ENCODE peak calls at places on chromosomes 16 and 17, in six cellular contexts. I is PC-9; H is stimulated activated CD4-positive, alpha-beta T cell treated with anti-CD3 and anti-CD28 coated beads, Interleukin-1b, Interleukin-23, amount 100 ng/mL, for 4 hours; Q is stimulated activated CD8-positive, alpha-beta memory T cell treated with anti-CD3 and anti-CD28 coated beads, Interleukin-7, amount 100 ng/mL, for 1 hour; X is GM12891; A is BE2C. Y is an unnamed sample.

GRCh38 chr17:73663614-73664013 is 19.4 kb upstream of the SDK2 start:
- DNase-seq in I (no peak), X (no peak), Q (no peak), H (no peak), A (no peak), Y (no peak)

GRCh38 chr16:8489580-8489979 is 100.7 kb downstream of the TMEM114 start:
- DNase-seq in H (no peak), I (no peak), Q (no peak), X (no peak), A (no peak), Y (no peak)

GRCh38 chr17:57363998-57364645 is 107.8 kb downstream of the MSI2 start:
- DNase-seq in A (no peak), H (no peak), I (no peak), X (no peak), Q (no peak), Y (no peak)

GRCh38 chr17:57832711-57833596 is 16.9 kb downstream of the MRPS23 start:
- DNase-seq in A (peak), X (no peak), H (peak), I (peak), Q (peak), Y (peak)

GRCh38 chr16:53429221-53429943 is 4.9 kb upstream of the RBL2 start:
- DNase-seq in Q (no peak), A (peak), H (no peak), X (no peak), I (peak), Y (no peak)

GRCh38 chr17:30363715-30364202 is 15.0 kb upstream of the CPD start:
- DNase-seq in A (no peak), Q (peak), X (no peak), H (peak), I (peak), Y (no peak)

GRCh38 chr16:23700093-23700492 is 12.9 kb downstream of the ERN2 start:
- DNase-seq in X (no peak), A (no peak), H (no peak), I (no peak), Q (no peak), Y (no peak)

GRCh38 chr16:84922351-84923135 is 88.8 kb downstream of the ZDHHC7 start:
- DNase-seq in I (no peak), Q (no peak), X (no peak), H (no peak), A (peak), Y (no peak)

GRCh38 chr17:66944365-66945203 is 19.9 kb upstream of the CACNG4 start:
- DNase-seq in X (no peak), I (peak), H (no peak), A (no peak), Q (no peak), Y (no peak)

GRCh38 chr16:88393034-88393433 is 10.3 kb downstream of the ZNF469 start:
- DNase-seq in X (no peak), Q (no peak), A (no peak), H (no peak), I (peak), Y (no peak)

GRCh38 chr16:57192720-57193486 is 6.8 kb downstream of the RSPRY1 start:
- DNase-seq in X (no peak), Q (no peak), A (no peak), I (no peak), H (no peak), Y (no peak)

GRCh38 chr16:80391095-80391494 is 149.7 kb upstream of the DYNLRB2 start:
- DNase-seq in X (no peak), H (no peak), I (no peak), A (no peak), Q (no peak), Y (no peak)

Y was measured in WERI-Rb-1.